ENCODE peak calls at places on chromosomes 7 and 10, in six cellular contexts. E is aorta; G is uterus; W is CD4-positive, alpha-beta memory T cell; A is BE2C; O is lower lobe of right lung. X is an unnamed sample. For H3K36me3, the result is how much of the 10 kb centered on the place peaks cover.

GRCh38 chr10:102501201-102502028 is 1.1 kb downstream of the ACTR1A start:
- DNase-seq in E (no peak), G (no peak), W (no peak), A (no peak), O (no peak), X (no peak)

GRCh38 chr10:107545717-107546116 is 381.2 kb upstream of the SORCS1 start:
- DNase-seq in E (no peak), G (no peak), W (no peak), A (peak), O (no peak), X (no peak)

GRCh38 chr7:99693427-99694200 is 13.8 kb upstream of the CYP3A5 start:
- DNase-seq in E (no peak), G (no peak), W (no peak), A (peak), O (peak), X (no peak)

GRCh38 chr7:131364767-131365344 is 37.2 kb downstream of the MKLN1 start:
- DNase-seq in E (no peak), G (no peak), W (no peak), A (no peak), O (no peak), X (peak)

GRCh38 chr10:122112625-122113160 is 123.7 kb downstream of the TACC2 start:
- DNase-seq in E (peak), G (peak), W (no peak), A (peak), O (peak), X (no peak)

GRCh38 chr7:1364906-1365570 is 94.2 kb downstream of the MICALL2 start:
- DNase-seq in E (no peak), G (no peak), W (no peak), A (no peak), O (no peak), X (no peak)

GRCh38 chr10:103932996-103933395 is 15.0 kb upstream of the STN1 start:
- DNase-seq in E (no peak), G (no peak), W (no peak), A (no peak), O (no peak), X (no peak)

GRCh38 chr7:95026421-95027072 is 119.2 kb downstream of the PPP1R9A start:
- DNase-seq in E (no peak), G (no peak), W (no peak), A (no peak), O (no peak), X (no peak)

GRCh38 chr7:99027241-99027640 is 116.7 kb downstream of the SMURF1 start:
- DNase-seq in E (no peak), G (no peak), W (no peak), A (no peak), O (no peak), X (no peak)

GRCh38 chr7:79692015-79692414 is 238.5 kb upstream of the MAGI2 start:
- DNase-seq in E (no peak), G (no peak), W (no peak), A (no peak), O (no peak), X (no peak)

GRCh38 chr7:32501522-32501921 is 6.2 kb downstream of the AVL9 start:
- DNase-seq in E (no peak), G (no peak), W (no peak), A (no peak), O (no peak), X (no peak)

GRCh38 chr10:72688208-72688651 is 3.7 kb upstream of the MCU start:
- DNase-seq in E (no peak), G (no peak), W (no peak), A (no peak), O (no peak), X (no peak)

GRCh38 chr10:133012573-133013359 is 70.4 kb upstream of the CFAP46 start:
- DNase-seq in E (peak), G (no peak), W (no peak), A (no peak), O (peak), X (no peak)

GRCh38 chr7:84232653-84233052 is 38.1 kb upstream of the SEMA3A start:
- DNase-seq in E (no peak), G (no peak), W (no peak), A (no peak), O (no peak), X (no peak)

GRCh38 chr10:127151981-127152699 is 44.3 kb downstream of the INSYN2A start:
- DNase-seq in E (no peak), G (no peak), W (no peak), A (no peak), O (peak), X (no peak)

GRCh38 chr10:124704428-124704805 is 39.8 kb downstream of the FAM53B start:
- DNase-seq in E (peak), G (no peak), W (no peak), A (no peak), O (no peak), X (no peak)

GRCh38 chr10:26437637-26438461 is at the start of gene APBB1IP:
- DNase-seq in E (peak), G (no peak), W (peak), A (no peak), O (peak), X (peak)

GRCh38 chr7:25754333-25754732 is 397.7 kb upstream of the NFE2L3 start:
- DNase-seq in E (no peak), G (peak), W (no peak), A (no peak), O (no peak), X (no peak)
- H3K36me3 ChIP-seq in E (under half), G (under half), W (under half), A (under half), O (under half), X (under half)

GRCh38 chr7:134932707-134933370 is 53.5 kb upstream of the AGBL3 start:
- DNase-seq in E (peak), G (no peak), W (no peak), A (no peak), O (no peak), X (no peak)
- H3K36me3 ChIP-seq in E (under half), G (under half), W (under half), A (under half), O (under half), X (under half)

GRCh38 chr7:157412021-157412443 is 75.2 kb downstream of the DNAJB6 start:
- DNase-seq in E (no peak), G (no peak), W (no peak), A (no peak), O (peak), X (peak)
- H3K36me3 ChIP-seq in E (under half), G (under half), W (under half), A (under half), O (half or more), X (under half)

GRCh38 chr10:69569144-69569934 is 3.9 kb downstream of the NEUROG3 start:
- DNase-seq in E (no peak), G (no peak), W (no peak), A (no peak), O (no peak), X (no peak)
- H3K36me3 ChIP-seq in E (under half), G (under half), W (under half), A (under half), O (under half), X (under half)

DNA sequence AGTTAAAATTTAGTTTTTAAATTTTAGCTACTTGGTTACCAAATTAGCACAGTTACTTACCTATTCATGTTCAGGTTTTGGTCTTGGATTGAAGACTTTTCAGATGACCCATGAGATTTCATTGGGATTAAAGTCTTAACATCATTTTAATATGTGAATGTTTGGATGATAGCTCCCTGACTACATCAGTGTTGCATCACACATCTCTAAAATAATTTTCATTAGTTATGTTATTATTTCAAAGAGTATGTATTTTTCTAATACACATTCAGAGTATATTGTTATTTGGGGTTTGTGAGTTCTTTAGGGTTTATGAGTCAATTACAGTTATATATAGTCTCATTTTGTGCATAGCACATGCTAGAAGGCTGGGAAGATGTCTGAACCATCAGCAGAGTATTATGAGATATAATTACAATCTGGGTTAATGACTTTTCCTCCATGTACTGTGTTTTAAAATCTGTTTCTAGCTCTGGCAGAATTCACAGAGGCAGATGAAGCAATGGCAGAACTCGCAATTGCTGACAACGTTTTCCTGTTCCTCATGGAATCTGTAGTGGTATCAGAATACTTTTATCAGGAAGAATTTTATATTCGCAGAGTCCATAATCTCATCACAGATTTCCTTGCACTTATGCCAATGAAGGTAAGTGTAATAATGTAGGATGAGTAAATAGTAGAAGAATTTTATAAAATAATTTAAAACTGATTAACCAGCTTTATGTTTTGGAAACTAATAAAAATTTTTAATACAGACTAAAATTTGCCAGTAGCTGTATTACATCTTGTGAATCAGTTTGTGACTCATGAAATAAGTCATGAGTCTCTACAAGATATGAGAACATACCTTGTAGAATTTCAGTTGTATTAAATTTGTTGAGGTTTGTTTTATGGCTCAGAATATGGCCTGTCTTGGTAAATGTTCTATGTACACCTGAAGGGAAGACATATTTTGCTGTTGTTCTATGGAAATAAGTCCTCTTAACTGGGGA is 26.9 kb downstream of the NUP205 start:
- DNase-seq in E (no peak), G (no peak), W (no peak), A (no peak), O (no peak), X (no peak)
- H3K36me3 ChIP-seq in E (under half), G (under half), W (under half), A (half or more), O (half or more), X (half or more)

DNA sequence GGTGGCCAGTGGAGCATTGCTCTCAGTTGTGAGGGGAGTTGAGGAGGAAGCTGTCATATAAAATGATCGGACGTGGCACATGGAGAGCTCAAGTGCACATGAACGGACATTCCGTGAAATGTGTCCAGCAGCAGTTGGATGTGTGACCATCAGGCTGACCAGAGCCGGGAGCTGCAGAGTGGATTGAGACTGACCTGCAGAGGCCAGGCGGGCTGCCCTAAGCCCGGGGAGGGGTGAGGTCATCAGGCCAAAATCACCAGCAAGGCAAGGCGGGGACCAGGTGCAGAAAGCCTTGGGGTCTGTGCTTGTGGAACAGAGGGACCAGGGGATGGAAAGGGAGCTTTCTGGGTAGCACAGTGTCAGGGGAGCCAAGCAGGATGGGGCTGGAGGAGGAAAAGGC is 279.5 kb downstream of the CELF2 start:
- DNase-seq in E (no peak), G (no peak), W (no peak), A (no peak), O (no peak), X (no peak)
- H3K36me3 ChIP-seq in E (under half), G (under half), W (half or more), A (under half), O (half or more), X (half or more)

GRCh38 chr10:43385412-43386004 is 14.1 kb downstream of the FXYD4 start:
- DNase-seq in E (no peak), G (no peak), W (no peak), A (no peak), O (no peak), X (no peak)
- H3K36me3 ChIP-seq in E (under half), G (under half), W (half or more), A (under half), O (half or more), X (half or more)

X was measured in CD4-positive, CD25-positive, alpha-beta regulatory T cell.